ENCODE peak calls at places on chromosomes 16 and 17, in four cellular contexts. One of them, this sample, is unnamed.

GRCh38 chr16:67399749-67400704 is 6.7 kb upstream of the TPPP3 start:
- DNase-seq in pancreas: peak; percentile 66
- DNase-seq in stomach: no peak
- DNase-seq in Karpas-422: no peak
- DNase-seq in this sample: no peak

GRCh38 chr16:83794874-83795273 is 12.9 kb upstream of the HSBP1 start:
- DNase-seq in pancreas: no peak
- DNase-seq in stomach: no peak
- DNase-seq in Karpas-422: no peak
- DNase-seq in this sample: no peak

GRCh38 chr17:77196251-77196650 is 55.5 kb downstream of the SEC14L1 start:
- DNase-seq in pancreas: no peak
- DNase-seq in stomach: no peak
- DNase-seq in Karpas-422: no peak
- DNase-seq in this sample: no peak

GRCh38 chr17:50105811-50106210 is 10.7 kb downstream of the PDK2 start:
- DNase-seq in pancreas: peak; percentile 58
- DNase-seq in stomach: no peak
- DNase-seq in Karpas-422: no peak
- DNase-seq in this sample: no peak

GRCh38 chr17:57988301-57989010 is 402 bp upstream of the VEZF1 start:
- DNase-seq in pancreas: peak; percentile 85
- DNase-seq in stomach: peak; percentile 68
- DNase-seq in Karpas-422: peak; percentile 87
- DNase-seq in this sample: peak; percentile 56

GRCh38 chr16:57612494-57612893 is 15.9 kb upstream of the ADGRG1 start:
- DNase-seq in pancreas: no peak
- DNase-seq in stomach: peak; percentile 14
- DNase-seq in Karpas-422: no peak
- DNase-seq in this sample: no peak

GRCh38 chr16:81127051-81127450 is 30.9 kb upstream of the GCSH start:
- DNase-seq in pancreas: no peak
- DNase-seq in stomach: no peak
- DNase-seq in Karpas-422: no peak
- DNase-seq in this sample: no peak

GRCh38 chr16:2178321-2179106 is 17.9 kb downstream of the CASKIN1 start:
- DNase-seq in pancreas: no peak
- DNase-seq in stomach: no peak
- DNase-seq in Karpas-422: no peak
- DNase-seq in this sample: no peak

GRCh38 chr17:28547623-28548416 is 4.6 kb downstream of the UNC119 start:
- DNase-seq in pancreas: peak; percentile 89
- DNase-seq in stomach: peak; percentile 83
- DNase-seq in Karpas-422: peak; percentile 95
- DNase-seq in this sample: peak; percentile 60

GRCh38 chr16:4661661-4662060 is 31.7 kb upstream of the NUDT16L1 start:
- DNase-seq in pancreas: no peak
- DNase-seq in stomach: peak; percentile 84
- DNase-seq in Karpas-422: no peak
- DNase-seq in this sample: no peak

GRCh38 chr17:49775546-49776260 is 11.8 kb upstream of the FAM117A start:
- DNase-seq in pancreas: no peak
- DNase-seq in stomach: no peak
- DNase-seq in Karpas-422: no peak
- DNase-seq in this sample: no peak

GRCh38 chr16:67150833-67151396 is at the start of gene B3GNT9:
- DNase-seq in pancreas: peak; percentile 87
- DNase-seq in stomach: peak; percentile 67
- DNase-seq in Karpas-422: no peak
- DNase-seq in this sample: no peak

GRCh38 chr16:24568392-24568791 is 29.0 kb downstream of the RBBP6 start:
- DNase-seq in pancreas: no peak
- DNase-seq in stomach: no peak
- DNase-seq in Karpas-422: no peak
- DNase-seq in this sample: no peak

GRCh38 chr16:50812046-50812445 is 70.2 kb downstream of the CYLD start:
- DNase-seq in pancreas: no peak
- DNase-seq in stomach: no peak
- DNase-seq in Karpas-422: no peak
- DNase-seq in this sample: no peak

GRCh38 chr16:8867483-8868271 is 1.1 kb downstream of the CARHSP1 start:
- DNase-seq in pancreas: no peak
- DNase-seq in stomach: peak; percentile 62
- DNase-seq in Karpas-422: peak; percentile 74
- DNase-seq in this sample: no peak

GRCh38 chr16:73056911-73057310 is 9.0 kb upstream of the ZFHX3 start:
- DNase-seq in pancreas: no peak
- DNase-seq in stomach: no peak
- DNase-seq in Karpas-422: no peak
- DNase-seq in this sample: no peak

GRCh38 chr16:79007614-79008013 is 592.9 kb downstream of the MAF start:
- DNase-seq in pancreas: no peak
- DNase-seq in stomach: no peak
- DNase-seq in Karpas-422: no peak
- DNase-seq in this sample: no peak

GRCh38 chr16:63422633-63423032 is 1386.4 kb upstream of the CDH8 start:
- DNase-seq in pancreas: no peak
- DNase-seq in stomach: no peak
- DNase-seq in Karpas-422: no peak
- DNase-seq in this sample: no peak

GRCh38 chr17:42252528-42253172 is 23.5 kb downstream of the STAT5B start:
- DNase-seq in pancreas: no peak
- DNase-seq in stomach: no peak
- DNase-seq in Karpas-422: no peak
- DNase-seq in this sample: no peak

GRCh38 chr17:57553991-57554825 is 190.9 kb downstream of the CCDC182 start:
- DNase-seq in pancreas: no peak
- DNase-seq in stomach: no peak
- DNase-seq in Karpas-422: no peak
- DNase-seq in this sample: no peak

GRCh38 chr17:50185724-50186545 is 15.5 kb downstream of the COL1A1 start:
- DNase-seq in pancreas: no peak
- DNase-seq in stomach: no peak
- DNase-seq in Karpas-422: no peak
- DNase-seq in this sample: no peak

GRCh38 chr17:20156196-20157077 is 147.3 kb downstream of the SPECC1 start:
- DNase-seq in pancreas: peak; percentile 75
- DNase-seq in stomach: peak; percentile 49
- DNase-seq in Karpas-422: no peak
- DNase-seq in this sample: no peak

GRCh38 chr16:4936181-4936990 is 562 bp downstream of the PPL start:
- DNase-seq in pancreas: peak; percentile 87
- DNase-seq in stomach: peak; percentile 38
- DNase-seq in Karpas-422: no peak
- DNase-seq in this sample: peak; percentile 57

GRCh38 chr17:4833941-4834501 is 881 bp downstream of the MINK1 start:
- DNase-seq in pancreas: no peak
- DNase-seq in stomach: no peak
- DNase-seq in Karpas-422: peak; percentile 65
- DNase-seq in this sample: no peak

GRCh38 chr17:29645516-29646051 is 22.9 kb upstream of the CORO6 start:
- DNase-seq in pancreas: no peak
- DNase-seq in stomach: peak; percentile 42
- DNase-seq in Karpas-422: no peak
- DNase-seq in this sample: no peak

GRCh38 chr17:75504347-75505151 is 10.8 kb downstream of the CASKIN2 start:
- DNase-seq in pancreas: peak; percentile 81
- DNase-seq in stomach: peak; percentile 66
- DNase-seq in Karpas-422: peak; percentile 82
- DNase-seq in this sample: no peak

GRCh38 chr16:85733155-85733838 is 17.6 kb downstream of the C16orf74 start:
- DNase-seq in pancreas: no peak
- DNase-seq in stomach: no peak
- DNase-seq in Karpas-422: no peak
- DNase-seq in this sample: no peak

GRCh38 chr17:57607553-57608120 is 137.5 kb downstream of the CCDC182 start:
- DNase-seq in pancreas: no peak
- DNase-seq in stomach: no peak
- DNase-seq in Karpas-422: peak; percentile 82
- DNase-seq in this sample: no peak

GRCh38 chr17:39920218-39921210 is 2.1 kb upstream of the GSDMB start:
- DNase-seq in pancreas: no peak
- DNase-seq in stomach: no peak
- DNase-seq in Karpas-422: no peak
- DNase-seq in this sample: no peak

GRCh38 chr17:19387921-19388521 is 1.0 kb upstream of the MFAP4 start:
- DNase-seq in pancreas: no peak
- DNase-seq in stomach: no peak
- DNase-seq in Karpas-422: no peak
- DNase-seq in this sample: no peak

GRCh38 chr16:51120289-51121008 is 30.6 kb downstream of the SALL1 start:
- DNase-seq in pancreas: no peak
- DNase-seq in stomach: no peak
- DNase-seq in Karpas-422: no peak
- DNase-seq in this sample: no peak

GRCh38 chr17:42673885-42674754 is 2.7 kb downstream of the PLEKHH3 start:
- DNase-seq in pancreas: peak; percentile 81
- DNase-seq in stomach: peak; percentile 45
- DNase-seq in Karpas-422: peak; percentile 75
- DNase-seq in this sample: no peak

GRCh38 chr16:75764154-75764768 is 38.0 kb upstream of the CPHXL start:
- DNase-seq in pancreas: no peak
- DNase-seq in stomach: peak; percentile 58
- DNase-seq in Karpas-422: peak; percentile 89
- DNase-seq in this sample: peak; percentile 26

GRCh38 chr17:68973098-68973929 is 18.1 kb upstream of the ABCA8 start:
- DNase-seq in pancreas: no peak
- DNase-seq in stomach: no peak
- DNase-seq in Karpas-422: no peak
- DNase-seq in this sample: no peak

GRCh38 chr16:48462146-48462740 is 77.0 kb upstream of the SIAH1 start:
- DNase-seq in pancreas: no peak
- DNase-seq in stomach: no peak
- DNase-seq in Karpas-422: no peak
- DNase-seq in this sample: no peak

GRCh38 chr17:19583871-19584270 is 50.2 kb downstream of the SLC47A1 start:
- DNase-seq in pancreas: no peak
- DNase-seq in stomach: no peak
- DNase-seq in Karpas-422: no peak
- DNase-seq in this sample: no peak

GRCh38 chr16:57541754-57542435 is 548 bp upstream of the ADGRG5 start:
- DNase-seq in pancreas: no peak
- DNase-seq in stomach: no peak
- DNase-seq in Karpas-422: no peak
- DNase-seq in this sample: peak; percentile 6

GRCh38 chr17:78933959-78934568 is 8.9 kb upstream of the TIMP2 start:
- DNase-seq in pancreas: peak; percentile 99
- DNase-seq in stomach: peak; percentile 96
- DNase-seq in Karpas-422: no peak
- DNase-seq in this sample: peak; percentile 89
- H3K4me3 ChIP-seq in pancreas: no peak overlapping the region
- H3K4me3 ChIP-seq in stomach: peak overlapping the region; percentile 17
- H3K4me3 ChIP-seq in Karpas-422: no peak overlapping the region
- H3K4me3 ChIP-seq in this sample: peak overlapping the region; percentile 35

GRCh38 chr17:66835476-66835875 is 559 bp downstream of the CACNG5 start:
- DNase-seq in pancreas: no peak
- DNase-seq in stomach: no peak
- DNase-seq in Karpas-422: no peak
- DNase-seq in this sample: no peak
- H3K27me3 ChIP-seq in pancreas: peaks cover 5% of the 10 kb centered on the region
- H3K27me3 ChIP-seq in stomach: peaks cover 43% of the 10 kb centered on the region
- H3K27me3 ChIP-seq in Karpas-422: no peaks in the 10 kb centered on the region
- H3K27me3 ChIP-seq in this sample: no peaks in the 10 kb centered on the region

DNA sequence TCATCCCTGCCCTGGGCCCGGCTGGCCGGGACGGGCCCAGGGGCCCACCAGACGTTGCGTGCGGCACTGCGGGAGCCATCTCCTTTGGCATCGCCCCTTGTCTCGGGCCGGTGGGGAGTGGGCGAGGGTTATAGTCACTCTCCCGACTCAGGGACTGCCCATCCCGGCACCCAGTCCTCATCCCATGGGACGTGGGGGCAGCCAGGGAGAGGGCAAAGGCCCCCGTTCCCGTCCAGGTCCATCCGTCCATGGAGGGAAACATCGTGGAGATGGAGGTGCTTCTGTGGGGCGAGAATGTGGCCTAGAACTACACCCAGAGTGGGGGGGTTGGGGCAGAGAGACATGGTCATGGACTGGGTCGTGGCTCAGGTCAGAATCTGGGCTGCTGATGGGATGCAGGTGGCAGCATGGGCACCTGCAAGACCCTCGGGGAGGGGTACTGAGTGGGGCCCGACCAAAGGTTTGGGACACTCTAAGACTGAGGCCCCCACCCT is 2.4 kb upstream of the WDR90 start:
- DNase-seq in pancreas: no peak
- DNase-seq in stomach: no peak
- DNase-seq in Karpas-422: no peak
- DNase-seq in this sample: no peak
- H3K4me3 ChIP-seq in pancreas: no peak overlapping the region
- H3K4me3 ChIP-seq in stomach: peak overlapping the region; percentile 28
- H3K4me3 ChIP-seq in Karpas-422: peak overlapping the region; percentile 96
- H3K4me3 ChIP-seq in this sample: no peak overlapping the region

GRCh38 chr16:89043636-89044393 is 49.8 kb upstream of the ACSF3 start:
- DNase-seq in pancreas: peak; percentile 24
- DNase-seq in stomach: no peak
- DNase-seq in Karpas-422: no peak
- DNase-seq in this sample: no peak
- H3K27me3 ChIP-seq in pancreas: no peaks in the 10 kb centered on the region
- H3K27me3 ChIP-seq in stomach: peaks cover 39% of the 10 kb centered on the region
- H3K27me3 ChIP-seq in Karpas-422: no peaks in the 10 kb centered on the region
- H3K27me3 ChIP-seq in this sample: peaks cover 3% of the 10 kb centered on the region